ENCODE peak calls at places on chromosomes 16 and 17, in four cellular contexts. One of them, this sample, is unnamed.
A peak's percentile ranks its signal among the peaks of the same experiment; 100 is the strongest.

GRCh38 chr17:2903193-2903974 is 107.1 kb downstream of the RAP1GAP2 start:
- DNase-seq in left lung: no peak
- DNase-seq in fibroblast of the aortic adventitia: no peak
- DNase-seq in NB4: no peak
- DNase-seq in this sample: no peak

GRCh38 chr16:914453-914852 is 56.3 kb downstream of the LMF1 start:
- DNase-seq in fibroblast of the aortic adventitia: peak; percentile 4
- DNase-seq in NB4: peak; percentile 7
- DNase-seq in left lung: no peak
- DNase-seq in this sample: no peak

GRCh38 chr16:53159781-53160436 is 105.1 kb downstream of the CHD9 start:
- DNase-seq in NB4: peak; percentile 77
- DNase-seq in fibroblast of the aortic adventitia: peak; percentile 77
- DNase-seq in left lung: no peak
- DNase-seq in this sample: peak; percentile 15

GRCh38 chr16:82584553-82585152 is 42.1 kb upstream of the CDH13 start:
- DNase-seq in fibroblast of the aortic adventitia: no peak
- DNase-seq in NB4: no peak
- DNase-seq in left lung: no peak
- DNase-seq in this sample: no peak

GRCh38 chr16:12573730-12574383 is 229.8 kb downstream of the CPPED1 start:
- DNase-seq in left lung: no peak
- DNase-seq in fibroblast of the aortic adventitia: peak; percentile 20
- DNase-seq in NB4: peak; percentile 69
- DNase-seq in this sample: peak; percentile 47

GRCh38 chr17:78933959-78934568 is 8.9 kb upstream of the TIMP2 start:
- DNase-seq in fibroblast of the aortic adventitia: peak; percentile 99
- DNase-seq in left lung: peak; percentile 90
- DNase-seq in NB4: peak; percentile 34
- DNase-seq in this sample: peak; percentile 98

GRCh38 chr16:17469742-17470001 is 1.1 kb downstream of the XYLT1 start:
- DNase-seq in left lung: no peak
- DNase-seq in NB4: no peak
- DNase-seq in fibroblast of the aortic adventitia: no peak
- DNase-seq in this sample: no peak

GRCh38 chr17:30318190-30318589 is 15.7 kb downstream of the TMIGD1 start:
- DNase-seq in NB4: no peak
- DNase-seq in fibroblast of the aortic adventitia: no peak
- DNase-seq in left lung: no peak
- DNase-seq in this sample: no peak

GRCh38 chr17:5468075-5468473 is 708 bp downstream of the DHX33 start:
- DNase-seq in fibroblast of the aortic adventitia: no peak
- DNase-seq in NB4: peak; percentile 28
- DNase-seq in left lung: no peak
- DNase-seq in this sample: no peak

GRCh38 chr16:68377667-68378420 is 67.0 kb downstream of the PRMT7 start:
- DNase-seq in left lung: peak; percentile 62
- DNase-seq in fibroblast of the aortic adventitia: peak; percentile 7
- DNase-seq in NB4: no peak
- DNase-seq in this sample: no peak

GRCh38 chr17:614637-615546 is 99.7 kb downstream of the VPS53 start:
- DNase-seq in fibroblast of the aortic adventitia: no peak
- DNase-seq in left lung: no peak
- DNase-seq in NB4: no peak
- DNase-seq in this sample: peak; percentile 41

GRCh38 chr16:68526782-68527145 is 12.3 kb upstream of the ZFP90 start:
- DNase-seq in left lung: no peak
- DNase-seq in NB4: no peak
- DNase-seq in fibroblast of the aortic adventitia: no peak
- DNase-seq in this sample: no peak

GRCh38 chr17:33233855-33234228 is 59.3 kb downstream of the ASIC2 start:
- DNase-seq in NB4: no peak
- DNase-seq in left lung: no peak
- DNase-seq in fibroblast of the aortic adventitia: no peak
- DNase-seq in this sample: no peak

GRCh38 chr17:7842950-7843535 is 9.0 kb downstream of the KDM6B start:
- DNase-seq in left lung: peak; percentile 89
- DNase-seq in fibroblast of the aortic adventitia: peak; percentile 87
- DNase-seq in NB4: peak; percentile 86
- DNase-seq in this sample: peak; percentile 81

GRCh38 chr17:7842380-7842949 is 8.4 kb downstream of the KDM6B start:
- DNase-seq in NB4: peak; percentile 82
- DNase-seq in fibroblast of the aortic adventitia: peak; percentile 86
- DNase-seq in left lung: peak; percentile 94
- DNase-seq in this sample: peak; percentile 96

GRCh38 chr17:7841309-7841621 is 7.2 kb downstream of the KDM6B start:
- DNase-seq in fibroblast of the aortic adventitia: no peak
- DNase-seq in NB4: no peak
- DNase-seq in left lung: no peak
- DNase-seq in this sample: no peak

GRCh38 chr17:7840875-7841274 is 6.9 kb downstream of the KDM6B start:
- DNase-seq in NB4: no peak
- DNase-seq in left lung: no peak
- DNase-seq in fibroblast of the aortic adventitia: no peak
- DNase-seq in this sample: no peak

DNA sequence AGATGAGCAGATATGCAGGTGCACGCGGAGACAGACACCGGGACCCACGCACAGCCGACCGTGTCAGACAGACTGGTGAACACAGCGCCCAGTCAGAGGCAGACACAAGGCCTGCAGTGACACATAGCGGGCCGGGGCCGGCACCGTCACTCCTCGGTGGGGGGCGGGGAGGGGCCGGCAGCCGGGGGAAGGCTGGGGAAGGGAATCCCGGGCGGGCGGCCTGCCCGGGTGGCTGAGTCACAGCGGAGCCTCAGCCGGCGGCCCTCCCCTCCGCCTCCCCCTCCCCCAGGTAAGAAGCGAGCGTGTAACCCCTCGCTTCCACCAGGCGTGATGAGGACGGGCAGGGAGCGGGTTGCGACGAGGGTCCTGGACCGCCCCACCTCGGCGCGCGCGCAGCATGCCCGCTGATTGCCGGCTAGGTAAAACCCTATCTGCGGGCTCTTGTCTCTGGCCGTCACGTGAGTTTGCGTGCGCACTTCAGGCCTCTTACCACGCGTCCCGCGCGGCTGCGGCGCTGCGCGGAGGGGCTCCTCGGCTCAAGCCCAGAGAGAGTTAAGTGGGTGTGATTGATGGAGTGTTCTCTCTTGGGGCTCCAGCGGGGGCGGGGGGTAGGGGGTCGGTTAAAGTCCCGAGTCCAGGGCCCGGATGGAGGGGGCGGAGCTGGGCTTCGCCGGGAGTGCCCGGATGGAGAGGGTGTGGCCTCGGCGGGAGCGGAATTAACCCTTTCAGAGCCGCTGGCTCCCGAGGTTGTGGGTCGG is 7.8 kb downstream of the KDM6B start:
- DNase-seq in fibroblast of the aortic adventitia: peak; percentile 84
- DNase-seq in left lung: peak; percentile 97
- DNase-seq in NB4: peak; percentile 80
- DNase-seq in this sample: peak; percentile 94
- TF ChIP-seq CTCF in fibroblast of the aortic adventitia: no peak
- TF ChIP-seq CTCF in left lung: no peak
- TF ChIP-seq CTCF in NB4: no peak
- TF ChIP-seq CTCF in this sample: no peak

DNA sequence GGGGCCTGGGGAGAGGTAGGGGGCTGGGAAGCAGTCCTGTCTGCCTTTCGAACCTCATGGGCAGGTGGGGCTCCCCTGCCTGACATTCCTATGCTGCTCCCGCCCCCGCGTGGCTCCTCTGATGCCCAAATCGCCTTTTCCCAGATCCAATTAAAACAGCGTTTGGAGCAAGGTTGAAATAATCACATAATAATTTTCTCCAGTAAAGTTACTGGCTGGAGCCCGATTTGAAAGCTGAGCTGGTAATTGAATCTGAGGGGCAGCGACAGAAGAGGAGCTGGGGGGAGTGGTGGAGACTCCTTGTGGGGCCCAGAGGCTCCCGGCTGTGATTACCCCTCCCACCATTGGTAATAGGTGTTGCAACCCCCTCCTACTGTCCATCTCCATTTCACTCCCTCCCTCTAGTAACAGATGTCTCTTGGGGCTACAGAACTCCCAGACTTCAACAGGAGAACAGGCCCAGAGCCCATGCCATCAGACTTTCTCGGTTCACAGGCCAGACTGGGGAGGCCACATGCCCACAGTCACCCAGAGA is 38.9 kb upstream of the C1QL1 start:
- DNase-seq in NB4: peak; percentile 32
- DNase-seq in fibroblast of the aortic adventitia: no peak
- DNase-seq in left lung: no peak
- DNase-seq in this sample: no peak
- TF ChIP-seq CTCF in NB4: no peak
- TF ChIP-seq CTCF in fibroblast of the aortic adventitia: no peak
- TF ChIP-seq CTCF in left lung: no peak
- TF ChIP-seq CTCF in this sample: no peak

DNA sequence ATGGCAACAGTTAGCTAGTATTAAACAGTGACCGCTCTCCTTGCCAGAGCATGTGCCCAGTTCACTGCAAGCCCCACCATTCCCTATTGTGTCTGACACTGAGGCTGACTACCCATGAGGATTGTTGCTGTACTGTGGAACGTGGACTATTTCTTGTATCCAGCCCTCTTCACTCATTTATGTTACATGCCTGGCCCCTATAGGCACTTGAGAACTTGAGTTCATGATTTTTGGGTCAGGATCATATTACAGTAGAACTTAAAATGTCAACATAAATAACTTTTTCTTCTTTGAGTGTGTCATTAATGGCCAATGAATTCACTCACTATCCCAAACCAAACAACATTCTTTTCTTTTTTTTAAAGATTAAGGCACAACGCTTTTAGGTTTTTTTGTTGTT is 55.7 kb downstream of the LYRM1 start:
- DNase-seq in fibroblast of the aortic adventitia: peak; percentile 37
- DNase-seq in left lung: no peak
- DNase-seq in NB4: peak; percentile 11
- DNase-seq in this sample: no peak
- TF ChIP-seq CTCF in fibroblast of the aortic adventitia: no peak
- TF ChIP-seq CTCF in left lung: no peak
- TF ChIP-seq CTCF in NB4: no peak
- TF ChIP-seq CTCF in this sample: no peak

GRCh38 chr16:3879258-3879886 is 1.1 kb downstream of the CREBBP start:
- DNase-seq in left lung: peak; percentile 91
- DNase-seq in fibroblast of the aortic adventitia: no peak
- DNase-seq in NB4: peak; percentile 39
- DNase-seq in this sample: no peak
- TF ChIP-seq CTCF in left lung: no peak
- TF ChIP-seq CTCF in fibroblast of the aortic adventitia: no peak
- TF ChIP-seq CTCF in NB4: no peak
- TF ChIP-seq CTCF in this sample: no peak

DNA sequence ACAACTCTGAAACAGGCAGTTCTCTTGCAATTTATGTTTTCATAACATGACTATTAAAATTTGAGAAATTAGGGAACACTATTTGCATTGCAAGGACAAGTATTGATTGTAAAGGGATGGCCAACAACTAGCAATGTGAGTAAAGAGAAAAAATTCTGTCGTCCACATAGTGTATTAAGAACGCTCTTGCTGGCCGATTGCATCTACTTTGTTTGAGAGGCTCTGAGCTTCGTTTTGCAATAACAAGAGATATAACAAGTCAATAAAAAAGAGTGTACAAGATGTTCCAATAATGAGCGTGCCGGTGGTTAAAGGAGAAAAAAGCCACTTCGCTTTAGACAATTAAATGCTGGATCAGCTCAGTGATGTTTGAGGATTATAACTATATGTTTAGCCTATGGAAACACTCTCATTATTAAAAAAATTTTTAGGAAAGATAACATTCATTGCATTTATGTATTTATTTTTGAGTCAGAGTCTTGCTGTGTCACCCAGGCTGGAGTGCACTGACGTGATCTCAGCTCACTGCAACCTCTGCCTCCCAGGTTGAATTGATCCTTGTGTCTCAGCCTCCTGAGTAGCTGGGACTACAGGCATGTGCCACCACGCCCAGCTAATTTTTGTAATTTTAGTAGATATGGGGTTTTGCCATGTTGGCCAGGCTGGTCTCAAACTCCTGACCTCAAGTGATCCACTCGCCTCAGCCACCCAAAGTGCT is 19.2 kb upstream of the TOM1L1 start:
- DNase-seq in fibroblast of the aortic adventitia: no peak
- DNase-seq in left lung: no peak
- DNase-seq in NB4: no peak
- DNase-seq in this sample: no peak
- TF ChIP-seq CTCF in fibroblast of the aortic adventitia: no peak
- TF ChIP-seq CTCF in left lung: no peak
- TF ChIP-seq CTCF in NB4: no peak
- TF ChIP-seq CTCF in this sample: no peak

DNA sequence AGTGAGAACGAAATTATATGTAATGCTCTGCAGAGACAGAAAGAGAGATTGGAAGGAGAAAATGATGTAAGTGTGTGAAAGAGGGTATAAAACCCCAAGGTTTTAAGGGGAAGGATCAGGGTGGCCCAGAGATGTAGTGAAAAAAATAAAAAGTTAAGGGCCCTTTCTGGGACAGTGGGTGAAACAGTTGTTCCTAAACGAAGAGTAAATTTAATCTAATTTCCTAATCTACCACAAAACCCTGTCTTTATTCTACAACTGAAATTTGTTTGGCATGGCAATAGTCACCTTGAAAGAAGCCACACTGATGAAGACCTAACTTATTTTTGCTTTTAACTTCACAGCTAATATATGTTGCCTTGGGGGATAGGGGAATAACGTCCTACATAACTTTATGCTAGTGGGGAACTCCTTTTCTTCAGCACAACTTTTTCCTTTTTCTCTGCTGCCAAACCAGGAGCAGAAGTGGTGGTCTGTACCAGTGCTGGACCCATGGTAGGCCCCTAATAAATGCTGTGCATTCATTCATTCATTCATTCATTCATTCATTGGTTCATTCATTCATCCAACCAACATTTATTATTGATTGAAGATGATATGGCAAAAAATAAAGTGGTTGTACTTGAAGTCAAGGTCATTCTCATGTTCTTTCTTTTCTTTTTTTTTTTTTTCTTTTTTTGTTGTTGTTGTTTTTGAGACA is 25.4 kb downstream of the CALCOCO2 start:
- DNase-seq in left lung: no peak
- DNase-seq in NB4: no peak
- DNase-seq in fibroblast of the aortic adventitia: no peak
- DNase-seq in this sample: no peak
- TF ChIP-seq CTCF in left lung: no peak
- TF ChIP-seq CTCF in NB4: no peak
- TF ChIP-seq CTCF in fibroblast of the aortic adventitia: no peak
- TF ChIP-seq CTCF in this sample: no peak

This sample was measured in brain microvascular endothelial cell.